ENCODE peak calls at places on chromosome 12, in four cellular contexts. I is heart right ventricle, J is ovary, S is HCT116. Y is an unnamed sample.

GRCh38 chr12:89556976-89557375 is 31.1 kb upstream of the POC1B start:
- DNase-seq in I (no peak), J (no peak), S (peak; percentile 45), Y (peak; percentile 34)

GRCh38 chr12:104669851-104670337 is 213.1 kb downstream of the CHST11 start:
- DNase-seq in I (peak; percentile 42), J (peak; percentile 61), S (no peak), Y (peak; percentile 58)

GRCh38 chr12:109736552-109737108 is 23.0 kb downstream of the FAM222A start:
- DNase-seq in I (peak; percentile 21), J (no peak), S (no peak), Y (peak; percentile 24)

GRCh38 chr12:94100254-94100653 is 48.1 kb upstream of the PLXNC1 start:
- DNase-seq in I (no peak), J (no peak), S (no peak), Y (no peak)

GRCh38 chr12:56377310-56377988 is 14.8 kb upstream of the APOF start:
- DNase-seq in I (no peak), J (no peak), S (peak; percentile 12), Y (peak; percentile 29)

GRCh38 chr12:101671839-101672238 is 25.6 kb upstream of the CHPT1 start:
- DNase-seq in I (no peak), J (no peak), S (no peak), Y (no peak)

GRCh38 chr12:12941450-12942350 is 10.3 kb downstream of the GPRC5D start:
- DNase-seq in I (no peak), J (no peak), S (no peak), Y (peak; percentile 73)

GRCh38 chr12:28320353-28320752 is 130.1 kb downstream of the CCDC91 start:
- DNase-seq in I (no peak), J (no peak), S (no peak), Y (no peak)

GRCh38 chr12:92140919-92141536 is 4.6 kb downstream of the BTG1 start:
- DNase-seq in I (no peak), J (no peak), S (no peak), Y (no peak)

GRCh38 chr12:89889051-89889450 is 180.4 kb upstream of the ATP2B1 start:
- DNase-seq in I (no peak), J (no peak), S (no peak), Y (no peak)

GRCh38 chr12:113537751-113538087 is 66.0 kb upstream of the LHX5 start:
- DNase-seq in I (no peak), J (no peak), S (no peak), Y (no peak)

GRCh38 chr12:728781-729180 is 23.6 kb upstream of the WNK1 start:
- DNase-seq in I (no peak), J (no peak), S (no peak), Y (no peak)

GRCh38 chr12:27334052-27334720 is 1.6 kb downstream of the BMAL2 start:
- DNase-seq in I (no peak), J (no peak), S (no peak), Y (no peak)

GRCh38 chr12:77734489-77734888 is 96.2 kb upstream of the NAV3 start:
- DNase-seq in I (no peak), J (peak; percentile 22), S (no peak), Y (peak; percentile 73)

GRCh38 chr12:42332301-42332894 is 6.4 kb downstream of the PPHLN1 start:
- DNase-seq in I (no peak), J (no peak), S (peak; percentile 29), Y (peak; percentile 66)

GRCh38 chr12:67141405-67142018 is 127.6 kb upstream of the CAND1 start:
- DNase-seq in I (no peak), J (no peak), S (no peak), Y (no peak)

GRCh38 chr12:48996794-48997718 is 2.1 kb downstream of the DDN start:
- DNase-seq in I (peak; percentile 78), J (peak; percentile 52), S (no peak), Y (peak; percentile 85)
- H3K4me3 ChIP-seq in I (peak overlapping the region; percentile 34), J (peak overlapping the region; percentile 36), S (no peak overlapping the region), Y (peak overlapping the region; percentile 33)

GRCh38 chr12:57770734-57771133 is 1.2 kb downstream of the METTL1 start:
- DNase-seq in I (no peak), J (no peak), S (no peak), Y (no peak)
- H3K4me3 ChIP-seq in I (no peak overlapping the region), J (no peak overlapping the region), S (peak overlapping the region; percentile 91), Y (no peak overlapping the region)

DNA sequence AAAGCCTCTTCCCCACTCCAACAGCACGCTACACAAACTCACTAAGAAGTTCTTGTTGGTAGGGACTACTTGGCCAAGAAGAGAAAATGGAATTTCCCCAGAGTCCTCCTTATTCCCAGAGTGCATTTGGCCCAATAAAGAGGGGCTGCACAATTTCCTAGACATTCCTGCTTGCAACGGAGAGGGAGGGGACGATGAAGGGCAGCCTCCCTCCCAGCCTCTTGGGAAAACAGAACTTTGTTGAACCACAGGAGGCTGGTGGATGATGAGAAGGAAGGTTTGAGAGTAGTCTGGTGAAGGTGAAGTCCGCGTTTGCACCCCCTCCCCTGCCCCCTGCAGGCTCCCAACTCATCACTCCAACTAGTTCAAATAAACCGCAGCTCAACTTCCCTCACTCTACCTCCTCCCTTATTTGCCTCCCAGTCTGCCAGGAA is 19.1 kb upstream of the TBX3 start:
- DNase-seq in I (no peak), J (no peak), S (no peak), Y (no peak)
- H3K4me3 ChIP-seq in I (no peak overlapping the region), J (no peak overlapping the region), S (no peak overlapping the region), Y (no peak overlapping the region)

GRCh38 chr12:121099779-121100178 is 32.9 kb upstream of the P2RX7 start:
- DNase-seq in I (no peak), J (no peak), S (no peak), Y (no peak)

GRCh38 chr12:121093487-121093891 is 39.2 kb upstream of the P2RX7 start:
- DNase-seq in I (no peak), J (no peak), S (no peak), Y (no peak)

GRCh38 chr12:121096199-121096798 is 36.4 kb upstream of the P2RX7 start:
- DNase-seq in I (no peak), J (no peak), S (no peak), Y (no peak)

GRCh38 chr12:121092034-121092433 is 40.6 kb upstream of the P2RX7 start:
- DNase-seq in I (no peak), J (no peak), S (no peak), Y (no peak)

GRCh38 chr12:121095544-121096198 is 37.0 kb upstream of the P2RX7 start:
- DNase-seq in I (peak; percentile 75), J (peak; percentile 62), S (peak; percentile 48), Y (peak; percentile 73)
- H3K4me3 ChIP-seq in I (no peak overlapping the region), J (peak overlapping the region; percentile 8), S (peak overlapping the region; percentile 52), Y (peak overlapping the region; percentile 33)

GRCh38 chr12:14395059-14395778 is 29.7 kb downstream of the ATF7IP start:
- DNase-seq in I (no peak), J (no peak), S (no peak), Y (no peak)
- H3K4me3 ChIP-seq in I (no peak overlapping the region), J (no peak overlapping the region), S (no peak overlapping the region), Y (no peak overlapping the region)

GRCh38 chr12:57452937-57453509 is 2.1 kb upstream of the INHBE start:
- DNase-seq in I (peak; percentile 82), J (peak; percentile 59), S (no peak), Y (peak; percentile 90)

GRCh38 chr12:57455374-57456144 is 452 bp downstream of the INHBE start:
- DNase-seq in I (no peak), J (no peak), S (no peak), Y (no peak)

GRCh38 chr12:57456145-57456700 is 1.1 kb downstream of the INHBE start:
- DNase-seq in I (no peak), J (no peak), S (no peak), Y (peak; percentile 57)

GRCh38 chr12:57454213-57454565 is 918 bp upstream of the INHBE start:
- DNase-seq in I (no peak), J (no peak), S (no peak), Y (no peak)

GRCh38 chr12:57454566-57455373 is at the start of gene INHBE:
- DNase-seq in I (no peak), J (no peak), S (no peak), Y (peak; percentile 80)
- H3K4me3 ChIP-seq in I (no peak within 1 kb of the TSS), J (no peak within 1 kb of the TSS), S (no peak within 1 kb of the TSS), Y (peak within 1 kb of the TSS; percentile 5)